ENCODE peak calls at places on chromosomes 2 and 18, in four cellular contexts. B, J, Q and S are unnamed samples.
A peak's percentile ranks its signal among the peaks of the same experiment; 100 is the strongest.

GRCh38 chr2:181959508-181959907 is 26.1 kb upstream of the PPP1R1C start:
- DNase-seq in B (no peak), J (no peak), Q (no peak), S (no peak)

GRCh38 chr2:110854355-110855081 is 122.1 kb downstream of the ACOXL start:
- DNase-seq in B (no peak), J (no peak), Q (peak; percentile 49), S (no peak)

GRCh38 chr2:151886235-151886634 is 58.0 kb upstream of the ARL5A start:
- DNase-seq in B (peak; percentile 41), J (no peak), Q (no peak), S (no peak)

GRCh38 chr2:72115361-72116080 is 32.1 kb downstream of the CYP26B1 start:
- DNase-seq in B (no peak), J (no peak), Q (no peak), S (no peak)

GRCh38 chr2:168006538-168006937 is 240.9 kb downstream of the STK39 start:
- DNase-seq in B (no peak), J (no peak), Q (no peak), S (no peak)

GRCh38 chr2:127932199-127932877 is 46.6 kb upstream of the AMMECR1L start:
- DNase-seq in B (no peak), J (no peak), Q (no peak), S (no peak)

GRCh38 chr18:56148373-56148772 is 490.0 kb downstream of the TXNL1 start:
- DNase-seq in B (no peak), J (no peak), Q (no peak), S (no peak)

GRCh38 chr18:13713455-13714055 is 12.8 kb downstream of the FAM210A start:
- DNase-seq in B (no peak), J (no peak), Q (no peak), S (no peak)

GRCh38 chr2:217943379-217944321 is 59.1 kb downstream of the TNS1 start:
- DNase-seq in B (peak; percentile 71), J (peak; percentile 75), Q (peak; percentile 83), S (peak; percentile 81)

GRCh38 chr2:118834440-118834810 is 13.0 kb downstream of the EN1 start:
- DNase-seq in B (no peak), J (no peak), Q (no peak), S (no peak)

GRCh38 chr18:44627245-44627644 is 53.4 kb upstream of the SETBP1 start:
- DNase-seq in B (no peak), J (no peak), Q (no peak), S (no peak)

GRCh38 chr2:17482651-17483050 is 35.6 kb downstream of the RAD51AP2 start:
- DNase-seq in B (peak; percentile 66), J (no peak), Q (no peak), S (no peak)

GRCh38 chr2:28688784-28689183 is 62.8 kb upstream of the PPP1CB start:
- DNase-seq in B (no peak), J (no peak), Q (no peak), S (no peak)

GRCh38 chr18:43422483-43422882 is 145.2 kb upstream of the SYT4 start:
- DNase-seq in B (no peak), J (no peak), Q (peak; percentile 5), S (peak; percentile 21)

GRCh38 chr2:69437751-69438154 is 518 bp upstream of the NFU1 start:
- DNase-seq in B (no peak), J (no peak), Q (no peak), S (no peak)

GRCh38 chr2:129069875-129070594 is 751.4 kb upstream of the HS6ST1 start:
- DNase-seq in B (peak; percentile 8), J (no peak), Q (no peak), S (no peak)

GRCh38 chr18:65725421-65726050 is 25.3 kb upstream of the CDH7 start:
- DNase-seq in B (peak; percentile 16), J (no peak), Q (peak; percentile 6), S (peak; percentile 74)

GRCh38 chr2:67277450-67277849 is 119.7 kb upstream of the ETAA1 start:
- DNase-seq in B (peak; percentile 13), J (no peak), Q (no peak), S (peak; percentile 31)

GRCh38 chr2:69601179-69601612 is 42.3 kb downstream of the AAK1 start:
- DNase-seq in B (peak; percentile 49), J (peak; percentile 82), Q (no peak), S (no peak)

GRCh38 chr2:163670929-163671328 is 64.9 kb downstream of the FIGN start:
- DNase-seq in B (no peak), J (no peak), Q (no peak), S (no peak)

GRCh38 chr2:43303889-43304288 is 77.5 kb upstream of the ZFP36L2 start:
- DNase-seq in B (no peak), J (no peak), Q (no peak), S (no peak)

GRCh38 chr2:127535941-127536340 is 458 bp downstream of the MYO7B start:
- DNase-seq in B (no peak), J (no peak), Q (no peak), S (no peak)

GRCh38 chr18:63160172-63160995 is 159.2 kb downstream of the BCL2 start:
- DNase-seq in B (no peak), J (no peak), Q (no peak), S (no peak)

GRCh38 chr2:68689553-68690537 is 44.8 kb upstream of the ARHGAP25 start:
- DNase-seq in B (no peak), J (no peak), Q (no peak), S (no peak)

GRCh38 chr18:70931942-70932814 is 643.3 kb downstream of the SOCS6 start:
- DNase-seq in B (peak; percentile 3), J (no peak), Q (no peak), S (no peak)

GRCh38 chr18:75167759-75168211 is 41.2 kb downstream of the PTGR3 start:
- DNase-seq in B (no peak), J (no peak), Q (no peak), S (no peak)

GRCh38 chr2:191155608-191156071 is 4.8 kb upstream of the STAT4 start:
- DNase-seq in B (no peak), J (no peak), Q (peak; percentile 42), S (no peak)

GRCh38 chr2:85215074-85216050 is 82.2 kb downstream of the TCF7L1 start:
- DNase-seq in B (peak; percentile 27), J (no peak), Q (no peak), S (no peak)

GRCh38 chr2:120522151-120522751 is 176.3 kb downstream of the INHBB start:
- DNase-seq in B (no peak), J (no peak), Q (no peak), S (no peak)

GRCh38 chr18:45723921-45724320 is at the start of gene SLC14A1:
- DNase-seq in B (no peak), J (no peak), Q (no peak), S (no peak)

GRCh38 chr2:3173031-3173430 is 204.6 kb downstream of the EIPR1 start:
- DNase-seq in B (no peak), J (no peak), Q (no peak), S (no peak)

GRCh38 chr2:126239560-126239959 is 416.4 kb upstream of the GYPC start:
- DNase-seq in B (no peak), J (no peak), Q (no peak), S (no peak)

GRCh38 chr2:168244318-168244717 is 3.1 kb downstream of the STK39 start:
- DNase-seq in B (peak; percentile 74), J (no peak), Q (peak; percentile 57), S (no peak)

GRCh38 chr18:57428221-57429150 is 6.7 kb upstream of the ONECUT2 start:
- DNase-seq in B (no peak), J (no peak), Q (no peak), S (peak; percentile 38)

DNA sequence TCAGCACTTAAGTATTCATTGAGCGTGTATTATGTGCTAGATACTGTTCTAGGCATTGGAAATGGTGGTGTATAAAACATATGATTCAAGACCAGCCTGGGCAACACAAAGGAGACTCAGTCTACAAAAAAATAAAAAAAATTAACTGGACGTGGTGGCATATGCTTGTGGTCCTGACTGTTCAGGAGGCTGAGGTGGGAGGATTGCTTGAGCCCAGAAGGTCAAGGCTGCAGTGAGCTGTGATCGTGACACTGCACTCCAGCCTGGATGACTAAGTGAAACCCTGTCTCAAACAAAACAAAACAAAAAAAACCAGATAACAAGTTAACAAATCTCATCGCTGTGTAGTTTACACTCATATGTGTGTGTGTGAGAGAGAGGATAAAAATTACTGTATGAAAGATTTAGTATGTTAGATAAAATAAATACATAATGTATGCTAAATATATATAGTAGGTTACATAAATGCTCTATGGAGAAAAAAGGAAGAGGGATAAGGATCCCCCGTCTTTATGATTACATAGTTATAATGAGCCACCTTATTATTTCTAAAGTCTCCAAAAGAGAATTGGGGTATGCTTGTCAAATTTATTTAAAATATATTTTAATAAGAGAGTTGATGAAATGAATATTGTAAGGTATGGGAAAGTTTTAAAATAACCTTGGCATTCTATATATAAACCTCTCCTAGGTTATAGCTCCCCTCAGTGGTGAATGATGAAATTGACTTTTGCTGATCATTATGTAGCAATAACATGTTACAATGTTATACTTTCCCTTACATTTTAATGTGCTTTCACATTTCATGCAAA is 69.2 kb downstream of the EHBP1 start:
- DNase-seq in B (peak; percentile 78), J (peak; percentile 18), Q (peak; percentile 7), S (no peak)
- TF ChIP-seq ELF4 in B (no peak), J (no peak), Q (no peak), S (no peak)

DNA sequence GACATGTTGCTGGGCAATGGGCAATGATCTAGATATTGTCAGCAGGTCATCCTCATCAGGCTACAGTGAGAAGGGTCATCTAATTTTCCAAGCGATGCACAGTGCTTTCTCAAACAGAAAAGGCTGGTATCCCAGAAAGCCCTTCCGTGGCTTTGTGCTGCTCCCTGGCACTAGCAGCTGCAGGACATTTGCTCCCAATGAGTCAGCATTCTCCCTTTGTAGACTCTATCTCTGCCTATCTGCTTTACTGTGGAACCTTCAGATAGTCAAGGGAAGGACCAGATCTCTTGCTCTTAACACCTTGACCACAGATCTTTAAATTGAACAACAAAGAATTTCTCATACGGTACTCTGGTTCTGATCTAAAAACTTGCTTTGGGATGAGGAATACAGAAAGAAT is 101.4 kb downstream of the CDH2 start:
- DNase-seq in B (peak; percentile 31), J (no peak), Q (no peak), S (no peak)
- TF ChIP-seq ELF4 in B (no peak), J (no peak), Q (no peak), S (no peak)

DNA sequence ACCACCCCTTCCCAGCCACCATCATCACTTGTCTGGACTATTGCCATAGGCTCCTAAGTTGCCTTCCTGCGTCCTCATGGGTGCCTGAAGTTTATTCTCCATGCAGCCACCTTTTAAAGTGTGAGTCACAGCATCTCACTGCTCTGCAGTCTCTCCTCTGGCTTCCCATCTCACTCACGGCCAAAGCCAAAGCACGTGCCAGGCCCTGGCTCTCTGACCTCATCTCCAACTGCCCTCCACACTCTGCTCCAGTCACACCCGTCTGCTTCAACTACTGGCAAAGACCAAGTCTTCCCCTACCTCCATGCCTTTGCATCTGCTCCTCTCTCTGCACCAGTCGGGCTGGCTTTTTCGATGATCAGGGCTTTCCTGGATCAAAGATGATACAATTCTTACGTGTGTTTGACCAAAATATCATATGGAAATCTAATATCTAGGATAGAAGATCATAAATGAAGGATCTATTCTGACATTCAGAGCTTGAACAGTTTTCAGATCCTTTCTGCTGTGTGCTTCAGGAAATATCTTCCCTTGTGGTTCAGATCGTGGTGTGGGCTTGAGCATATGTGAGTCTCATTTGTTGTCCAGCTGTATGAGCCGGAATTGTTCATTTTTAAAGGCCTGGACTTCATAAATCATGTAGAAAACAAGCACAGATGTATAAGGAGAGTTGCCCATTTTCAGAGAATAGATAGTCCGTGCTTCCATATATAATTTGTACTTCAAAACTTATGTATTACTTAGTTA is 175.6 kb downstream of the PRKCE start:
- DNase-seq in B (no peak), J (no peak), Q (no peak), S (no peak)
- TF ChIP-seq ELF4 in B (no peak), J (no peak), Q (no peak), S (no peak)

GRCh38 chr2:89763254-89763580 is 1071.7 kb downstream of the RPIA start:
- DNase-seq in B (peak; percentile 24), J (peak; percentile 52), Q (no peak), S (no peak)

GRCh38 chr2:89767581-89768435 is 1076.3 kb downstream of the RPIA start:
- DNase-seq in B (no peak), J (no peak), Q (no peak), S (no peak)

GRCh38 chr2:89763581-89764485 is 1072.4 kb downstream of the RPIA start:
- DNase-seq in B (no peak), J (no peak), Q (no peak), S (no peak)
- TF ChIP-seq ELF4 in B (no peak), J (no peak), Q (no peak), S (no peak)